ENCODE peak calls at places on chromosomes 12 and 14, in eight cellular contexts. One of them, this sample, is unnamed. For H4K20me1, the result is how much of the 10 kb centered on the place peaks cover.

GRCh38 chr14:75016815-75017214 is 14.1 kb downstream of the EIF2B2 start:
- DNase-seq in MM.1S: no peak
- DNase-seq in hepatocyte: no peak
- DNase-seq in neural progenitor cell: no peak
- DNase-seq in OCI-LY7: no peak
- DNase-seq in HepG2: no peak
- DNase-seq in HCT116: no peak
- DNase-seq in fibroblast of lung: no peak
- DNase-seq in this sample: no peak

GRCh38 chr12:121871501-121871900 is 12.8 kb upstream of the HPD start:
- DNase-seq in MM.1S: no peak
- DNase-seq in hepatocyte: no peak
- DNase-seq in neural progenitor cell: no peak
- DNase-seq in OCI-LY7: no peak
- DNase-seq in HepG2: no peak
- DNase-seq in HCT116: no peak
- DNase-seq in fibroblast of lung: no peak
- DNase-seq in this sample: peak

GRCh38 chr12:105083551-105084105 is 630 bp downstream of the ALDH1L2 start:
- DNase-seq in MM.1S: peak
- DNase-seq in hepatocyte: peak
- DNase-seq in neural progenitor cell: peak
- DNase-seq in OCI-LY7: no peak
- DNase-seq in HepG2: no peak
- DNase-seq in HCT116: no peak
- DNase-seq in fibroblast of lung: peak
- DNase-seq in this sample: peak

GRCh38 chr14:23172096-23172495 is 11.4 kb downstream of the SLC7A8 start:
- DNase-seq in MM.1S: no peak
- DNase-seq in hepatocyte: no peak
- DNase-seq in neural progenitor cell: no peak
- DNase-seq in OCI-LY7: no peak
- DNase-seq in HepG2: no peak
- DNase-seq in HCT116: no peak
- DNase-seq in fibroblast of lung: no peak
- DNase-seq in this sample: no peak

GRCh38 chr14:52602131-52602530 is 49.5 kb downstream of the GPR137C start:
- DNase-seq in MM.1S: no peak
- DNase-seq in hepatocyte: no peak
- DNase-seq in neural progenitor cell: no peak
- DNase-seq in OCI-LY7: no peak
- DNase-seq in HepG2: no peak
- DNase-seq in HCT116: no peak
- DNase-seq in fibroblast of lung: no peak
- DNase-seq in this sample: no peak

GRCh38 chr12:106188249-106188648 is 49.5 kb upstream of the NUAK1 start:
- DNase-seq in MM.1S: no peak
- DNase-seq in hepatocyte: no peak
- DNase-seq in neural progenitor cell: peak
- DNase-seq in OCI-LY7: no peak
- DNase-seq in HepG2: no peak
- DNase-seq in HCT116: no peak
- DNase-seq in fibroblast of lung: no peak
- DNase-seq in this sample: no peak

GRCh38 chr12:91422811-91423210 is 240.2 kb upstream of the DCN start:
- DNase-seq in MM.1S: no peak
- DNase-seq in hepatocyte: no peak
- DNase-seq in neural progenitor cell: no peak
- DNase-seq in OCI-LY7: no peak
- DNase-seq in HepG2: no peak
- DNase-seq in HCT116: no peak
- DNase-seq in fibroblast of lung: no peak
- DNase-seq in this sample: no peak

GRCh38 chr12:52812073-52812400 is 1.9 kb downstream of the KRT4 start:
- DNase-seq in MM.1S: no peak
- DNase-seq in hepatocyte: no peak
- DNase-seq in neural progenitor cell: no peak
- DNase-seq in OCI-LY7: no peak
- DNase-seq in HepG2: no peak
- DNase-seq in HCT116: no peak
- DNase-seq in fibroblast of lung: no peak
- DNase-seq in this sample: no peak

GRCh38 chr12:47753021-47754001 is 5.4 kb downstream of the RAPGEF3 start:
- DNase-seq in MM.1S: no peak
- DNase-seq in hepatocyte: no peak
- DNase-seq in neural progenitor cell: no peak
- DNase-seq in OCI-LY7: no peak
- DNase-seq in HepG2: no peak
- DNase-seq in HCT116: no peak
- DNase-seq in fibroblast of lung: no peak
- DNase-seq in this sample: no peak

GRCh38 chr12:52026267-52026666 is 19.5 kb downstream of the TAMALIN start:
- DNase-seq in MM.1S: no peak
- DNase-seq in hepatocyte: no peak
- DNase-seq in neural progenitor cell: no peak
- DNase-seq in OCI-LY7: no peak
- DNase-seq in HepG2: no peak
- DNase-seq in HCT116: no peak
- DNase-seq in fibroblast of lung: no peak
- DNase-seq in this sample: no peak

GRCh38 chr14:24339284-24340151 is at the start of gene RIPK3:
- DNase-seq in MM.1S: peak
- DNase-seq in hepatocyte: peak
- DNase-seq in neural progenitor cell: peak
- DNase-seq in OCI-LY7: peak
- DNase-seq in HepG2: no peak
- DNase-seq in HCT116: no peak
- DNase-seq in fibroblast of lung: no peak
- DNase-seq in this sample: no peak

DNA sequence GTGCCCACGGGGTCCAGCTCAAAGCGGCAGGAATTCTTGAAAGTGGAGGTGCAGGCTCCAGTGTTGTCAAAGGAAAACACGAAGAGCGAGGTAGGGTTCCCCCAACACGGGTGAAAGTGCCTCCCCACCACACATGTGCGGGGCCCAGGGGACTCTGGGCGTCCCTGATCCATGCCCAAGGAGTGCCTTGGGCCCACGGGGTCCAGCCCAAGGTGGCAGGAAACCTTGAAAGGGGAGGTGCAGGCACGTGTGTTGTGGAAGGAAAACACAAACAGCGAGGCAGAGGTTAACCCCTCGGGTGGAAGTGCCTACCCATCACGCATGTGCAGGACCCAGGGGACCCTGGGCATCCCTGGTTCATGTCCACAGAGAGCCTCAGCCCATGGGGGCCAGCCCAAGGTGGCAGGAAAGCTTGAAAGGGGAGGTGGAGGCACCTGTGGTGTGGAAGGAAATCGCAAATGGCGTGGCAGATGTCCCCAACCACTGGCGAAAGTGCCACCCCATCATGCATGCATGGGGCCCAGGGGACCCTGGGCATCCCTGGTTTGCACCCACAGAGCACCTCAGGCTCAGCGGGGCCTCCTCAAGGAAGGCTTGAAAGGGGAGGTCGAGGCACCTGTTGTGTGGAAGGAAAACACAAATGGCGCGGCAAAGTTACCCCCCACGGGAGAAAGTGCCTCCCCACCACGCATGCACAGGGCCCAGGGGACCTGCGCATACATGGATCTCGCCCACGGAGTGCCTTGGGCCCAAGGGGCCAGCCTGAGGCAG is 584.6 kb downstream of the ALG10 start:
- DNase-seq in MM.1S: no peak
- DNase-seq in hepatocyte: no peak
- DNase-seq in neural progenitor cell: no peak
- DNase-seq in OCI-LY7: no peak
- DNase-seq in HepG2: no peak
- DNase-seq in HCT116: no peak
- DNase-seq in fibroblast of lung: no peak
- DNase-seq in this sample: no peak
- H4K20me1 ChIP-seq in MM.1S: under half
- H4K20me1 ChIP-seq in hepatocyte: under half
- H4K20me1 ChIP-seq in neural progenitor cell: under half
- H4K20me1 ChIP-seq in OCI-LY7: under half
- H4K20me1 ChIP-seq in HepG2: under half
- H4K20me1 ChIP-seq in HCT116: under half
- H4K20me1 ChIP-seq in fibroblast of lung: under half
- H4K20me1 ChIP-seq in this sample: under half

DNA sequence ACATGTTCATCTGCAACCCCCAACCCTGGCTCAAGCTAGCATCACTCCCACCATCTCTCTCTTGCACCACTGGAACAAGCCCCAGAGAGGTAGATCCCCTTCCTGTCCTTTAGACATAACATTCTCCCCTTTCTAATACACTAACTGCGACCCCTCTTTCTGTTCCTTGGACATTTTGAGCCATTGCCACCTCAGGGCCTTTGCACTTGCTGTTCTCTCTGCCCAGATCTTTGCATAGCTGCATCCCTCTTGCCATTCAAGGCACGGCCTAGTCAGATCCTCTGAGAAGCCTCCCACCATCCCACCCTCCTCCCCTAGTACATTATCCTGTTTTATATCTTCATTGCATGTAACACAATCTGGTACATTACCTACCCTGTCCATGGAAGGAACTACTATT is 16.5 kb downstream of the FOXN3 start:
- DNase-seq in MM.1S: no peak
- DNase-seq in hepatocyte: no peak
- DNase-seq in neural progenitor cell: no peak
- DNase-seq in OCI-LY7: no peak
- DNase-seq in HepG2: no peak
- DNase-seq in HCT116: no peak
- DNase-seq in fibroblast of lung: no peak
- DNase-seq in this sample: no peak
- H4K20me1 ChIP-seq in MM.1S: under half
- H4K20me1 ChIP-seq in hepatocyte: half or more
- H4K20me1 ChIP-seq in neural progenitor cell: half or more
- H4K20me1 ChIP-seq in OCI-LY7: under half
- H4K20me1 ChIP-seq in HepG2: under half
- H4K20me1 ChIP-seq in HCT116: under half
- H4K20me1 ChIP-seq in fibroblast of lung: under half
- H4K20me1 ChIP-seq in this sample: under half

GRCh38 chr12:45763381-45763780 is 33.9 kb downstream of the ARID2 start:
- DNase-seq in MM.1S: no peak
- DNase-seq in hepatocyte: no peak
- DNase-seq in neural progenitor cell: no peak
- DNase-seq in OCI-LY7: no peak
- DNase-seq in HepG2: peak
- DNase-seq in HCT116: no peak
- DNase-seq in fibroblast of lung: no peak
- DNase-seq in this sample: no peak

GRCh38 chr12:45760333-45760732 is 30.8 kb downstream of the ARID2 start:
- DNase-seq in MM.1S: no peak
- DNase-seq in hepatocyte: no peak
- DNase-seq in neural progenitor cell: no peak
- DNase-seq in OCI-LY7: no peak
- DNase-seq in HepG2: no peak
- DNase-seq in HCT116: no peak
- DNase-seq in fibroblast of lung: no peak
- DNase-seq in this sample: no peak

GRCh38 chr12:45757172-45757571 is 27.7 kb downstream of the ARID2 start:
- DNase-seq in MM.1S: no peak
- DNase-seq in hepatocyte: no peak
- DNase-seq in neural progenitor cell: no peak
- DNase-seq in OCI-LY7: no peak
- DNase-seq in HepG2: no peak
- DNase-seq in HCT116: no peak
- DNase-seq in fibroblast of lung: no peak
- DNase-seq in this sample: no peak

GRCh38 chr12:45768194-45768593 is 38.7 kb downstream of the ARID2 start:
- DNase-seq in MM.1S: no peak
- DNase-seq in hepatocyte: no peak
- DNase-seq in neural progenitor cell: no peak
- DNase-seq in OCI-LY7: no peak
- DNase-seq in HepG2: no peak
- DNase-seq in HCT116: no peak
- DNase-seq in fibroblast of lung: no peak
- DNase-seq in this sample: no peak

GRCh38 chr12:45762185-45763110 is 32.9 kb downstream of the ARID2 start:
- DNase-seq in MM.1S: peak
- DNase-seq in hepatocyte: peak
- DNase-seq in neural progenitor cell: no peak
- DNase-seq in OCI-LY7: peak
- DNase-seq in HepG2: peak
- DNase-seq in HCT116: peak
- DNase-seq in fibroblast of lung: peak
- DNase-seq in this sample: peak
- H4K20me1 ChIP-seq in MM.1S: under half
- H4K20me1 ChIP-seq in hepatocyte: under half
- H4K20me1 ChIP-seq in neural progenitor cell: half or more
- H4K20me1 ChIP-seq in OCI-LY7: under half
- H4K20me1 ChIP-seq in HepG2: under half
- H4K20me1 ChIP-seq in HCT116: under half
- H4K20me1 ChIP-seq in fibroblast of lung: under half
- H4K20me1 ChIP-seq in this sample: under half

GRCh38 chr14:103404032-103404918 is 19.1 kb downstream of the MARK3 start:
- DNase-seq in MM.1S: peak
- DNase-seq in hepatocyte: peak
- DNase-seq in neural progenitor cell: peak
- DNase-seq in OCI-LY7: no peak
- DNase-seq in HepG2: no peak
- DNase-seq in HCT116: no peak
- DNase-seq in fibroblast of lung: no peak
- DNase-seq in this sample: no peak
- H4K20me1 ChIP-seq in MM.1S: under half
- H4K20me1 ChIP-seq in hepatocyte: half or more
- H4K20me1 ChIP-seq in neural progenitor cell: half or more
- H4K20me1 ChIP-seq in OCI-LY7: under half
- H4K20me1 ChIP-seq in HepG2: under half
- H4K20me1 ChIP-seq in HCT116: under half
- H4K20me1 ChIP-seq in fibroblast of lung: under half
- H4K20me1 ChIP-seq in this sample: under half

GRCh38 chr12:96344124-96344695 is 56.0 kb downstream of the CDK17 start:
- DNase-seq in MM.1S: no peak
- DNase-seq in hepatocyte: no peak
- DNase-seq in neural progenitor cell: no peak
- DNase-seq in OCI-LY7: no peak
- DNase-seq in HepG2: no peak
- DNase-seq in HCT116: no peak
- DNase-seq in fibroblast of lung: no peak
- DNase-seq in this sample: no peak
- H4K20me1 ChIP-seq in MM.1S: under half
- H4K20me1 ChIP-seq in hepatocyte: under half
- H4K20me1 ChIP-seq in neural progenitor cell: under half
- H4K20me1 ChIP-seq in OCI-LY7: under half
- H4K20me1 ChIP-seq in HepG2: under half
- H4K20me1 ChIP-seq in HCT116: under half
- H4K20me1 ChIP-seq in fibroblast of lung: under half
- H4K20me1 ChIP-seq in this sample: under half

GRCh38 chr12:56684745-56685369 is 3.2 kb downstream of the PTGES3 start:
- DNase-seq in MM.1S: peak
- DNase-seq in hepatocyte: no peak
- DNase-seq in neural progenitor cell: no peak
- DNase-seq in OCI-LY7: no peak
- DNase-seq in HepG2: no peak
- DNase-seq in HCT116: no peak
- DNase-seq in fibroblast of lung: no peak
- DNase-seq in this sample: peak
- H4K20me1 ChIP-seq in MM.1S: under half
- H4K20me1 ChIP-seq in hepatocyte: half or more
- H4K20me1 ChIP-seq in neural progenitor cell: half or more
- H4K20me1 ChIP-seq in OCI-LY7: under half
- H4K20me1 ChIP-seq in HepG2: half or more
- H4K20me1 ChIP-seq in HCT116: under half
- H4K20me1 ChIP-seq in fibroblast of lung: under half
- H4K20me1 ChIP-seq in this sample: under half

This sample was measured in K562.